ENCODE peak calls at places on chromosomes 12 and 14, in six cellular contexts. Z is IMR-90, B is neuronal stem cell, E is mesenchymal stem cell, U is mesendoderm, A is H1. K is an unnamed sample.
A peak's percentile ranks its signal among the peaks of the same experiment; 100 is the strongest.

GRCh38 chr14:54702492-54702891 is 135.6 kb downstream of the SAMD4A start:
- DNase-seq in B (no peak), A (no peak), Z (no peak), E (no peak), U (no peak), K (no peak)

GRCh38 chr12:15688838-15689237 is 100.3 kb downstream of the EPS8 start:
- DNase-seq in U (no peak), B (no peak), Z (no peak), A (no peak), E (no peak), K (no peak)

GRCh38 chr12:132117558-132117875 is 26.6 kb downstream of the DDX51 start:
- DNase-seq in Z (no peak), E (peak; percentile 1), A (no peak), U (peak; percentile 57), B (no peak), K (no peak)

GRCh38 chr14:51638071-51638944 is 13.4 kb upstream of the FRMD6 start:
- DNase-seq in B (no peak), A (no peak), U (peak; percentile 94), Z (no peak), E (no peak), K (peak; percentile 88)

GRCh38 chr14:96224480-96225096 is 19.9 kb downstream of the BDKRB2 start:
- DNase-seq in U (no peak), Z (no peak), A (no peak), B (no peak), E (no peak), K (peak; percentile 36)

GRCh38 chr12:54251667-54252284 is 28.1 kb downstream of the CBX5 start:
- DNase-seq in E (peak; percentile 71), U (peak; percentile 63), A (no peak), Z (peak; percentile 60), B (no peak), K (peak; percentile 81)

GRCh38 chr12:54689034-54689372 is 40.8 kb upstream of the DCD start:
- DNase-seq in E (no peak), U (peak; percentile 56), Z (no peak), A (no peak), B (no peak), K (no peak)

GRCh38 chr14:94115068-94115591 is 4.6 kb downstream of the IFI27 start:
- DNase-seq in U (no peak), Z (no peak), A (no peak), B (no peak), E (no peak), K (no peak)

GRCh38 chr14:34324363-34324795 is 137.7 kb downstream of the SPTSSA start:
- DNase-seq in Z (peak; percentile 26), E (peak; percentile 46), A (no peak), U (peak; percentile 55), B (peak; percentile 56), K (no peak)

GRCh38 chr14:62934439-62934838 is 110.8 kb downstream of the KCNH5 start:
- DNase-seq in Z (no peak), E (no peak), A (no peak), U (no peak), B (peak; percentile 23), K (no peak)

GRCh38 chr12:83793616-83794015 is 1106.9 kb downstream of the TMTC2 start:
- DNase-seq in U (no peak), E (no peak), A (no peak), B (no peak), Z (no peak), K (no peak)

GRCh38 chr12:4307593-4308333 is 13.2 kb upstream of the TIGAR start:
- DNase-seq in E (peak; percentile 82), Z (peak; percentile 79), A (peak; percentile 87), U (peak; percentile 98), B (peak; percentile 67), K (peak; percentile 73)

GRCh38 chr12:109875572-109876131 is 4.7 kb downstream of the GLTP start:
- DNase-seq in Z (no peak), E (no peak), A (no peak), B (no peak), U (no peak), K (peak; percentile 73)

GRCh38 chr12:47778842-47779241 is 5.8 kb downstream of the SLC48A1 start:
- DNase-seq in A (no peak), U (no peak), E (no peak), Z (no peak), B (no peak), K (no peak)
- H3K4me3 ChIP-seq in A (peak overlapping the region; percentile 6), U (no peak overlapping the region), E (no peak overlapping the region), Z (no peak overlapping the region), B (peak overlapping the region; percentile 31), K (no peak overlapping the region)

GRCh38 chr12:56321027-56321426 is 5.2 kb upstream of the CNPY2 start:
- DNase-seq in A (no peak), E (peak; percentile 27), B (no peak), Z (peak; percentile 24), U (no peak), K (peak; percentile 32)

GRCh38 chr12:56311003-56311402 is 4.8 kb downstream of the CNPY2 start:
- DNase-seq in E (no peak), Z (no peak), A (no peak), U (no peak), B (no peak), K (no peak)

GRCh38 chr12:56315626-56316473 is at the start of gene CNPY2:
- DNase-seq in U (peak; percentile 100), E (peak; percentile 98), B (peak; percentile 96), A (peak; percentile 98), Z (peak; percentile 96), K (peak; percentile 99)

GRCh38 chr12:56317675-56318074 is 1.9 kb upstream of the CNPY2 start:
- DNase-seq in B (no peak), U (no peak), Z (no peak), A (no peak), E (no peak), K (no peak)

GRCh38 chr12:56315256-56315625 is 547 bp downstream of the CNPY2 start:
- DNase-seq in E (no peak), U (peak; percentile 48), A (no peak), B (no peak), Z (no peak), K (no peak)
- H4K8ac ChIP-seq in E (peak overlapping the region; percentile 85), U (no peak overlapping the region), A (peak overlapping the region; percentile 98), B (no peak overlapping the region), Z (peak overlapping the region; percentile 93), K (peak overlapping the region; percentile 94)

GRCh38 chr14:24481622-24482324 is 26.3 kb downstream of the CMA1 start:
- DNase-seq in U (peak; percentile 88), A (peak; percentile 70), Z (peak; percentile 8), B (peak; percentile 32), E (no peak), K (peak; percentile 8)
- H3K18ac ChIP-seq in U (no peak overlapping the region), A (no peak overlapping the region), Z (no peak overlapping the region), B (peak overlapping the region; percentile 94), E (no peak overlapping the region), K (no peak overlapping the region)

GRCh38 chr12:92696240-92696639 is 6.5 kb upstream of the PLEKHG7 start:
- DNase-seq in U (no peak), B (no peak), A (no peak), Z (peak; percentile 52), E (peak; percentile 54), K (no peak)

GRCh38 chr12:92690601-92691000 is 12.2 kb upstream of the PLEKHG7 start:
- DNase-seq in U (no peak), E (no peak), Z (no peak), A (no peak), B (no peak), K (no peak)

GRCh38 chr12:92698466-92698865 is 4.3 kb upstream of the PLEKHG7 start:
- DNase-seq in Z (no peak), A (no peak), B (no peak), U (no peak), E (no peak), K (no peak)

GRCh38 chr12:92695056-92695455 is 7.7 kb upstream of the PLEKHG7 start:
- DNase-seq in B (no peak), Z (no peak), A (no peak), E (no peak), U (no peak), K (no peak)

GRCh38 chr12:92695577-92695976 is 7.2 kb upstream of the PLEKHG7 start:
- DNase-seq in Z (no peak), B (no peak), U (no peak), E (no peak), A (no peak), K (no peak)
- H3K4me3 ChIP-seq in Z (no peak overlapping the region), B (no peak overlapping the region), U (no peak overlapping the region), E (no peak overlapping the region), A (no peak overlapping the region), K (no peak overlapping the region)

DNA sequence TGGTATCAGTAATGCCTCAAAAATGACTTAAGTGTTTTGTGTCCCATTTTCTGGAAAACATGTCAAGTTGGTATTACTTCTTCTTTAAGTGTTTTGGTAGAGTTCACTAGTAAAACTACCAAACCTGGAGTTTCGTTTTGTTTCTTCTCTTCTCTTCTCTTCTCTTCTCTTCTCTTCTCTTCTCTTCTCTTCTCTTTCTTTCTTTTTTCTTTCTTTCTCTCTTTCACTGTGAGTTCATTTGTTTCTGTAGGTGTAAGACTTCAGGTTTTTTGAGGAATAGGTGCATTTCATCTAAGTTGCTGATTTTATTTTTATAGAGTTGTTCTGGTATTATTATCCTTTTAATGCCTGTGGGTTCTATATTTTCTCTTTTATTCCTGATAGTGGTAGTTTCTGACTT is 21.9 kb downstream of the CNOT2 start:
- DNase-seq in Z (no peak), B (no peak), A (no peak), E (no peak), U (no peak), K (no peak)
- H4K8ac ChIP-seq in Z (no peak overlapping the region), B (no peak overlapping the region), A (no peak overlapping the region), E (no peak overlapping the region), U (no peak overlapping the region), K (no peak overlapping the region)